ENCODE peak calls at places on chromosomes 4 and X, in four cellular contexts. A is OCI-LY7, R is MM.1S, N is stomach. V is an unnamed sample.

GRCh38 chr4:149605601-149606378 is 209.9 kb downstream of the IQCM start:
- DNase-seq in A (no peak), R (no peak), N (no peak), V (no peak)

GRCh38 chr4:88735554-88735953 is 37.9 kb upstream of the NAP1L5 start:
- DNase-seq in A (no peak), R (no peak), N (no peak), V (no peak)

GRCh38 chrX:107205770-107206696 is at the start of the genes DNAAF6 and NUP62CL:
- DNase-seq in A (peak; percentile 86), R (peak; percentile 85), N (peak; percentile 61), V (no peak)

GRCh38 chr4:74378573-74378972 is 13.6 kb downstream of the EREG start:
- DNase-seq in A (no peak), R (no peak), N (no peak), V (no peak)

GRCh38 chrX:54920610-54921426 is at the start of gene TRO:
- DNase-seq in A (no peak), R (no peak), N (no peak), V (peak; percentile 49)

GRCh38 chr4:52172166-52172565 is 121.1 kb downstream of the SPATA18 start:
- DNase-seq in A (no peak), R (no peak), N (no peak), V (no peak)

GRCh38 chr4:113349400-113349799 is 299.9 kb downstream of the ANK2 start:
- DNase-seq in A (no peak), R (no peak), N (no peak), V (no peak)

GRCh38 chr4:25767877-25768475 is 94.8 kb downstream of the SEL1L3 start:
- DNase-seq in A (peak; percentile 47), R (peak; percentile 42), N (peak; percentile 42), V (peak; percentile 44)

GRCh38 chrX:150213481-150214030 is 149.6 kb upstream of the MAMLD1 start:
- DNase-seq in A (no peak), R (no peak), N (no peak), V (no peak)

GRCh38 chr4:21195682-21196081 is 495.4 kb downstream of the PACRGL start:
- DNase-seq in A (no peak), R (no peak), N (no peak), V (no peak)

GRCh38 chr4:7821245-7822165 is 118.2 kb downstream of the AFAP1 start:
- DNase-seq in A (no peak), R (no peak), N (no peak), V (no peak)

GRCh38 chrX:41382699-41383645 is 49.0 kb downstream of the DDX3X start:
- DNase-seq in A (no peak), R (no peak), N (no peak), V (peak; percentile 75)

GRCh38 chr4:123547167-123547817 is 150.7 kb downstream of the SPRY1 start:
- DNase-seq in A (no peak), R (no peak), N (peak; percentile 89), V (no peak)

GRCh38 chr4:19776021-19776459 is 475.7 kb upstream of the SLIT2 start:
- DNase-seq in A (no peak), R (no peak), N (no peak), V (no peak)

GRCh38 chr4:3644849-3645627 is 112.8 kb upstream of the LRPAP1 start:
- DNase-seq in A (no peak), R (no peak), N (no peak), V (no peak)

GRCh38 chr4:124940387-124940786 is 227.9 kb upstream of the ANKRD50 start:
- DNase-seq in A (no peak), R (no peak), N (no peak), V (no peak)

GRCh38 chr4:7876096-7876993 is 63.3 kb downstream of the AFAP1 start:
- DNase-seq in A (no peak), R (no peak), N (no peak), V (no peak)

GRCh38 chr4:82661601-82662000 is 99.8 kb upstream of the TMEM150C start:
- DNase-seq in A (no peak), R (no peak), N (no peak), V (no peak)

GRCh38 chr4:73859614-73860088 is 6.6 kb downstream of the PF4V1 start:
- DNase-seq in A (no peak), R (no peak), N (no peak), V (no peak)

GRCh38 chrX:134177527-134177926 is 59.5 kb upstream of the CCDC160 start:
- DNase-seq in A (no peak), R (no peak), N (no peak), V (no peak)

GRCh38 chr4:6109842-6110560 is 90.3 kb downstream of the JAKMIP1 start:
- DNase-seq in A (peak; percentile 20), R (peak; percentile 45), N (peak; percentile 75), V (no peak)

GRCh38 chrX:118973389-118974087 is 880 bp upstream of the LONRF3 start:
- DNase-seq in A (no peak), R (no peak), N (no peak), V (no peak)

GRCh38 chr4:180695851-180696250 is 1547.4 kb upstream of the TENM3 start:
- DNase-seq in A (no peak), R (peak; percentile 43), N (no peak), V (no peak)

GRCh38 chrX:79259073-79259689 is 108.0 kb downstream of the ITM2A start:
- DNase-seq in A (peak; percentile 78), R (peak; percentile 93), N (no peak), V (peak; percentile 82)
- H3K4me1 ChIP-seq in A (peaks cover 22% of the 10 kb centered on the region), R (peaks cover 19% of the 10 kb centered on the region), N (no peaks in the 10 kb centered on the region), V (peaks cover 92% of the 10 kb centered on the region)

DNA sequence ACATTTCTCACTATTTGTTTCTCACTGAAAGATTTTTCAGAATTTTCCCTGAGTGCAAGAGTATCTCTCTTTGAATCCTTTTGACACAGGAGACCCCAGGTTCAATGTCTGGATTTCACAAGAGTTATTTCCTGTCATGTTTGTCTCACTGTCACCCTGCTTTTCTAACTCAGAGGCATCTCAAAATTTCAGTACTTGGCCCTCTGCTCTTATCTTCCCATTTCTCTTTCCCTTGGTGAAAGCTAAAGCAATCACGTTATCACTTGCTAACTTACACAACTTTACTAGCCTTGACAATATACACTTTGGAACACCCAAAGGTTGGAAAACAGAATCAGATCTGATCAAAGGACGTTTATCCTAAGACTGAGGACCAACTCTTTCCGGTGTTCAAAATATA is 17.3 kb downstream of the IGSF1 start:
- DNase-seq in A (no peak), R (no peak), N (no peak), V (no peak)
- TF ChIP-seq CTCF in A (no peak), R (no peak), N (no peak), V (no peak)

DNA sequence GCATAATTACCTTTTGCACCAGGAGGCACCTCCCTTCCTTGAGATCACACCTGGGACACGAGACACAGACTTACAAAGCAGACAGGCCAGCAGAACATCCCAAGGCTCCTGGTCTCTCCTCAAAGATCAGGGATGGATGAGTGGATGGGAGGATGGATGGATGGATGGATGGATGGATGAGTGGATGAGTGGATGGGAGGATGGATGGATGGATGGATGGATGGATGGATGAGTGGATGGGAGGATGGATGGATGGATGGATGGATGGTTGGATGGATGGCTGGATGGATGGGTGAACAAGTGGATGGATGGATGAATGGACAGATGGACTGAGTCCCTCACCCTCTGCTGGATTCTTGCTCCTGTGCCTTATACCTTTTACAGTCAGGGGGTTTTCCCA is 364.0 kb downstream of the BCOR start:
- DNase-seq in A (no peak), R (no peak), N (no peak), V (no peak)
- H3K4me1 ChIP-seq in A (peaks cover 21% of the 10 kb centered on the region), R (no peaks in the 10 kb centered on the region), N (peaks cover 10% of the 10 kb centered on the region), V (no peaks in the 10 kb centered on the region)

DNA sequence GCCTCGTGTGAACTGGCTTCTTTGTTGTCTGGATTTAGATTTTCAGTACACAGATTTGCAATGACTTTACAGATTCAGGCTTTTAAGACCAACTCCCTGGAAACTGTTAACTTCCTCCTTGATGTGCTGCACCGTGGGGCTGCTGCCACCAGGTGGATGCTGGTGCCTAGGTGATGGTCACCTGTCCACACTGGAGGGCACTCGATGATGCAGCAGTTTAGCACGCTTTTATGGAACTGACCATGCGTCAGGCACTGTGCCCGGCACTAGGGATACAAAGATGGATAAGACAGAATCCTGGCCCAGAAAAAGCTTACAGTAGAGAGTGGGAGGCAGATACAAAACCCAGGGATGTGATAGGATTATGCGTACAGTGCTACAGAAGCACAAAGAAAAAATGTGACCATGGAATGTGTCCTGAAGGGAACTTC is 180.7 kb downstream of the CEP135 start:
- DNase-seq in A (peak; percentile 27), R (peak; percentile 12), N (peak; percentile 58), V (peak; percentile 6)
- TF ChIP-seq CTCF in A (peak; percentile 69), R (peak; percentile 47), N (peak; percentile 43), V (peak; percentile 45)

GRCh38 chrX:4830880-4831557 is 1117.6 kb upstream of the PRKX start:
- DNase-seq in A (no peak), R (no peak), N (no peak), V (no peak)

GRCh38 chrX:4831574-4831973 is 1118.1 kb upstream of the PRKX start:
- DNase-seq in A (no peak), R (no peak), N (no peak), V (no peak)
- H3K4me1 ChIP-seq in A (no peaks in the 10 kb centered on the region), R (no peaks in the 10 kb centered on the region), N (no peaks in the 10 kb centered on the region), V (no peaks in the 10 kb centered on the region)